ENCODE peak calls at places on chromosome 20, in six cellular contexts. G is adrenal gland, H is choroid plexus epithelial cell, Q is fibroblast of pulmonary artery, O is suprapubic skin, P is stomach. T is an unnamed sample.

GRCh38 chr20:48708630-48709029 is 119.2 kb downstream of the PREX1 start:
- DNase-seq in G (no peak), P (no peak), H (no peak), Q (no peak), O (no peak), T (no peak)

GRCh38 chr20:48298851-48299484 is 513.7 kb upstream of the SULF2 start:
- DNase-seq in H (peak), G (peak), P (no peak), Q (peak), O (no peak), T (peak)

GRCh38 chr20:41509801-41510200 is 108.4 kb downstream of the CHD6 start:
- DNase-seq in G (no peak), P (no peak), O (no peak), Q (peak), H (peak), T (peak)

GRCh38 chr20:61135966-61136365 is 116.1 kb upstream of the CDH4 start:
- DNase-seq in P (no peak), G (no peak), H (no peak), O (no peak), Q (no peak), T (no peak)

GRCh38 chr20:9744551-9744950 is 94.3 kb downstream of the PAK5 start:
- DNase-seq in O (no peak), P (no peak), H (no peak), G (no peak), Q (no peak), T (no peak)

GRCh38 chr20:38700146-38700545 is 24.1 kb upstream of the SLC32A1 start:
- DNase-seq in Q (no peak), P (no peak), G (no peak), O (no peak), H (no peak), T (no peak)

GRCh38 chr20:41956316-41957050 is 338.3 kb upstream of the CHD6 start:
- DNase-seq in Q (peak), H (no peak), O (no peak), P (no peak), G (no peak), T (peak)

GRCh38 chr20:34281177-34281576 is 22.0 kb downstream of the AHCY start:
- DNase-seq in P (no peak), H (no peak), Q (no peak), G (no peak), O (no peak), T (no peak)

GRCh38 chr20:58694241-58695083 is 1.9 kb downstream of the NPEPL1 start:
- DNase-seq in O (peak), Q (no peak), H (no peak), P (no peak), G (no peak), T (no peak)

GRCh38 chr20:40844285-40844684 is 155.2 kb upstream of the MAFB start:
- DNase-seq in G (no peak), P (no peak), Q (no peak), O (no peak), H (no peak), T (no peak)

GRCh38 chr20:46963196-46963529 is 68.5 kb downstream of the EYA2 start:
- DNase-seq in P (peak), H (no peak), G (no peak), O (no peak), Q (no peak), T (no peak)

GRCh38 chr20:46964299-46965123 is 69.9 kb downstream of the EYA2 start:
- DNase-seq in Q (no peak), P (peak), H (no peak), O (no peak), G (no peak), T (no peak)

GRCh38 chr20:46963758-46964181 is 69.1 kb downstream of the EYA2 start:
- DNase-seq in H (peak), Q (no peak), P (no peak), O (no peak), G (no peak), T (no peak)

GRCh38 chr20:46965477-46965876 is 70.8 kb downstream of the EYA2 start:
- DNase-seq in P (peak), Q (no peak), G (no peak), H (no peak), O (no peak), T (no peak)

DNA sequence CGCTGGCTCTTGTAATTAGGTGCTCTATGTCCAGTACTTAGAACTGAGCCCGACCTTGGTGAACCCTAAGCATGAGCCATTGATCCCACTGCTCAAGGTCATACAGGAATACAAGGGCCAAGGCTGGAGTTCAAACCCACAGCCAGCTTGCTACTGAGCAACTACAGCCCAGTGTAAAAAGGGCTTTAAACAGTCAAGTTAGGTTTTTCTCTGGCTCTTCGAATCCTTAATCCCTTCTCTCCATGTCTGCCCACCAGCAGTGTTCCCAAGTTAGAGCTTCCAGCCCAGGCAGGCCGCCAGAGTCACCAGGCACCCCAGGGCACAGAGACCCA is 70.4 kb downstream of the EYA2 start:
- DNase-seq in Q (no peak), O (no peak), P (no peak), G (no peak), H (no peak), T (no peak)
- H3K4me3 ChIP-seq in Q (no peak), O (no peak), P (no peak), G (no peak), H (no peak), T (no peak)

GRCh38 chr20:3687655-3688054 is 5.8 kb upstream of the ADAM33 start:
- DNase-seq in G (no peak), H (peak), Q (peak), O (no peak), P (no peak), T (peak)

GRCh38 chr20:3685341-3685740 is 3.5 kb upstream of the ADAM33 start:
- DNase-seq in Q (no peak), H (no peak), G (no peak), O (no peak), P (no peak), T (no peak)

GRCh38 chr20:3689978-3690377 is 8.2 kb upstream of the ADAM33 start:
- DNase-seq in Q (no peak), H (no peak), G (no peak), O (no peak), P (no peak), T (no peak)

GRCh38 chr20:3690413-3690812 is 8.6 kb upstream of the ADAM33 start:
- DNase-seq in G (no peak), H (no peak), P (no peak), Q (no peak), O (no peak), T (no peak)

DNA sequence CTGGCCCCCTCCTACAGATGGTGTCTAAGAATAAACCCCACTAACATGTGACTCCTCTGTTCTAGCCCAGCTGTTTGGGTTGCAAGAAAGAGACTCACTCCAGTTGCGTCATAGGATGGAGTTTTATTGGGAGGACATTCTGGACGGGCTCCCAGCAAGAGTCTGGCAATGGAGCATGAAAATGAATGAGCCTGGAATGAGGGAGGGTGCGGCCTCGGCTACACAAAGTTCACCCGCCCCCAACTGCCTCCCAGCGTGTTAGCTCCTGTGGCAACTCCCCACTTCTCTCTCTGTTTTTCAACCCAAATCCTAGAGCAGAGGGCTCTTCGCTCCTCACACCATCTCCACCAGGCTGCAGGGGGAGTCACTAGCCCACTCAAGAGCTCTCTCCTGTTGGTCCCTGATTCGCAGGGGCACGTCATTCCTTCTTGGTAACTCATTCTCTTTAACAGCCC is 5.1 kb upstream of the ADAM33 start:
- DNase-seq in Q (peak), O (no peak), P (peak), H (peak), G (peak), T (peak)
- TF ChIP-seq CTCF in Q (no peak), O (no peak), P (no peak), H (peak), G (no peak), T (no peak)

GRCh38 chr20:50405915-50406609 is 104.1 kb upstream of the PTPN1 start:
- DNase-seq in H (no peak), G (no peak), P (no peak), Q (no peak), O (no peak), T (no peak)
- H3K4me3 ChIP-seq in H (no peak), G (no peak), P (no peak), Q (no peak), O (no peak), T (no peak)

DNA sequence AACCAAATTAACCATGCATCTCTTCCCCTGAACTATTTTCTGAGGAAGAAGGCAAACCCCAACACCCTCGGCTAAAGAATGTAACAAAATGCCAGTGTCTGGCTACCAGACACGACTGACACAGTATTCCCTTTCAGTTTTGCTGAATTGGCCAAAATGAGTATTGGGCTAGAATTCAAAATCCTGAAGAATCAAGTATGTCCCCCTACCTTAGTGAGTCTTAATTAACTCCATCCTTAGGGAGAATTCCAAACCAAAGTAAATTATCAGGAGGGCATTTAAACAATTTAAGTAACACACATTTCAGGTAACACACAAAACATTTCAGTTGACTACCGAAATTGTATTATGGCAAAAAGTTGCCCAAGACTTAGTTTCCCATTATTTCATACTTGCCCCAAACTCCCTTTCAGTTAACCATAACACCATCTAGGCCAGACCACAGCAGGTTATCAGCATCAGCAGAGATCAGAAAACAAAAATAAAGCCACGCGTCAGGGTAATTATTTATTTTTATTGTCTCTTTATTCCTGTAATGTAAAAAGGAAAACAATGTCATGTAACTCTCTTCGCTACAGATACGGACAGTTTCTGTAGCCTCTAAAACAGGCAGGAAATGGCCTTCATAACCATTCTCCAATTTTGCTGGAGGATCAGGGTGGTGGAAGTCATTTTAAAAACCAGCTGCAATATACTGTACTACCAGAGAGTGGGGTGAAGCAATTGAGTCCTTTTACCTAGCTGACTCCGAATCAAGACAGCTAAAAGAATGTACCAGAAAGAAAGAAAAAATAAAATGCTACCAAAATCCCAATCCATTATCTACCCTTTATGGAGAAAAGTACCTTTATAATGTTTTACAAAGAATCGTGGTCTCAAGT is 1.9 kb downstream of the SNX5 start:
- DNase-seq in G (no peak), Q (peak), P (no peak), O (no peak), H (peak), T (peak)
- TF ChIP-seq CTCF in G (peak), Q (peak), P (no peak), O (peak), H (peak), T (peak)

GRCh38 chr20:1001981-1002681 is at the start of gene RSPO4:
- DNase-seq in P (no peak), H (no peak), G (no peak), O (no peak), Q (no peak), T (no peak)

GRCh38 chr20:1002682-1003561 is 811 bp upstream of the RSPO4 start:
- DNase-seq in G (no peak), O (no peak), P (no peak), H (no peak), Q (no peak), T (no peak)

GRCh38 chr20:1001116-1001515 is 995 bp downstream of the RSPO4 start:
- DNase-seq in O (no peak), Q (no peak), H (no peak), P (no peak), G (no peak), T (no peak)

GRCh38 chr20:1003920-1004697 is 2.0 kb upstream of the RSPO4 start:
- DNase-seq in Q (no peak), P (no peak), G (no peak), H (no peak), O (no peak), T (no peak)

GRCh38 chr20:1005452-1006027 is 3.4 kb upstream of the RSPO4 start:
- DNase-seq in H (peak), G (no peak), O (no peak), Q (peak), P (no peak), T (peak)
- H3K4me3 ChIP-seq in H (no peak), G (no peak), O (no peak), Q (no peak), P (no peak), T (no peak)

DNA sequence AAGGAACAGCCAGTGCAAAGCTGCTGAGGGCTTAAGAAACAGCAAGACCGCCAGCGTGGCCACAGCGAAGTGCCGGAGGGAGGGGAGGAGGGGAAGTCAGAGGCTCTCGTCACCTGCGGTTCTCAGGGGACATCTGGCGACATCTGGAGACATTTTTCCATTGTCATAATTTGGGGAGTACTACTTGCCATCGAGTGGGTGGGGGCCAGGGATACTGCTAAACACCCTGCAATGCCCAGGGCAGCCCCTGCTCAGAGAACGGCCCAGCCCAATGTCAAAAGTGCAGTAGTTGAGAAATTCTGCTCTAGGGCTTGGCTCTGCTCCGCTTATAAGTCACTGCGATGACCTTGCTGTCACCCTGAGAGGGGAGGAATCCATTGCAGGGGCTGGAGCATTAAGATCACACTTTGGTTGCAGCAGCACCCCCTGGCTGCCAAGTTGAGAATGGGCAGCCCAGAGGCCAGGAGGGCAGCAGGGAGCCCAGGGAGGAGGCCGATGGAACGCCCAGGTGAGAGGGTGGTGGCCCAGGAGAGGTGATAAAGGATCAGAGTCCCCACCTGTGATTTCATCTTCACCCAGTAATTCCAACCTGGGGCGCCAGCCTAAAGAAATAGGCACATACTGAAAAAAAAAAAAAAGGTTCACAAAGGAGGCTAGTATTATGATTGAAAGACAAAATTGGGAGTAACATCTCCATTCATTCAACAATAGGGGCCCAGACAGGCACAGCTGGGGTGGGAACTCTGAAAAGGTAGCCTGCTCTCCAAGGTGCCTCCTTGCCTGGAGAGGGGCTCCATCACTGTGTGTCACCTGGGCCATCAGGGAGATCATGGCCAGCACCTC is 218.2 kb downstream of the BMP7 start:
- DNase-seq in Q (peak), G (peak), H (peak), P (no peak), O (no peak), T (peak)
- TF ChIP-seq CTCF in Q (peak), G (peak), H (peak), P (no peak), O (peak), T (no peak)

GRCh38 chr20:57388953-57389694 is 2.1 kb upstream of the RBM38 start:
- DNase-seq in G (peak), O (no peak), H (peak), P (peak), Q (peak), T (peak)

GRCh38 chr20:57387945-57388351 is 3.2 kb upstream of the RBM38 start:
- DNase-seq in H (no peak), Q (no peak), O (peak), P (peak), G (no peak), T (no peak)

GRCh38 chr20:57391439-57392129 is 388 bp downstream of the RBM38 start:
- DNase-seq in G (no peak), Q (no peak), H (peak), O (no peak), P (peak), T (peak)

GRCh38 chr20:57390604-57391438 is at the start of gene RBM38:
- DNase-seq in P (peak), G (peak), H (peak), O (no peak), Q (peak), T (peak)

GRCh38 chr20:57389695-57390603 is 1.2 kb upstream of the RBM38 start:
- DNase-seq in O (no peak), P (no peak), Q (no peak), G (no peak), H (peak), T (no peak)
- H3K4me3 ChIP-seq in O (peak), P (peak), Q (peak), G (peak), H (no peak), T (no peak)

GRCh38 chr20:62405108-62405980 is 1.7 kb downstream of the CABLES2 start:
- DNase-seq in G (peak), H (peak), P (peak), O (no peak), Q (peak), T (peak)
- TF ChIP-seq CTCF in G (peak), H (peak), P (no peak), O (no peak), Q (peak), T (peak)